ENCODE peak calls at places on chromosome 15, in four cellular contexts. L is MM.1S, K is PC-3, Z is GM23248. P is an unnamed sample.

GRCh38 chr15:77024273-77025065 is 29.5 kb downstream of the PSTPIP1 start:
- DNase-seq in Z (peak; percentile 63), K (peak; percentile 71), L (peak; percentile 61), P (no peak)

GRCh38 chr15:44066211-44066827 is 128.8 kb downstream of the FRMD5 start:
- DNase-seq in K (peak; percentile 86), Z (peak; percentile 82), L (peak; percentile 80), P (no peak)

GRCh38 chr15:95113041-95113440 is 881.7 kb downstream of the MCTP2 start:
- DNase-seq in L (no peak), Z (no peak), K (no peak), P (no peak)

GRCh38 chr15:84752700-84753099 is 4.3 kb downstream of the ZNF592 start:
- DNase-seq in K (peak; percentile 51), Z (peak; percentile 68), L (no peak), P (peak; percentile 36)

GRCh38 chr15:80567721-80568157 is 127.4 kb upstream of the ABHD17C start:
- DNase-seq in K (peak; percentile 82), Z (peak; percentile 86), L (peak; percentile 52), P (peak; percentile 76)

GRCh38 chr15:100831466-100831865 is 48.2 kb upstream of the ALDH1A3 start:
- DNase-seq in L (no peak), K (no peak), Z (no peak), P (no peak)

GRCh38 chr15:66908503-66909095 is 156.8 kb upstream of the SMAD3 start:
- DNase-seq in K (no peak), Z (peak; percentile 38), L (no peak), P (no peak)

GRCh38 chr15:85164841-85165466 is 183.3 kb downstream of the PDE8A start:
- DNase-seq in K (peak; percentile 26), L (no peak), Z (no peak), P (no peak)

GRCh38 chr15:58447244-58448010 is 15.6 kb downstream of the LIPC start:
- DNase-seq in L (no peak), K (peak; percentile 21), Z (peak; percentile 75), P (peak; percentile 97)

GRCh38 chr15:92665100-92665555 is 9.6 kb upstream of the FAM174B start:
- DNase-seq in L (peak; percentile 87), K (no peak), Z (peak; percentile 39), P (no peak)

GRCh38 chr15:67186226-67186649 is 68.2 kb downstream of the AAGAB start:
- DNase-seq in L (no peak), Z (peak; percentile 50), K (no peak), P (no peak)

GRCh38 chr15:68795298-68795848 is 25.3 kb downstream of the ANP32A start:
- DNase-seq in L (peak; percentile 68), K (no peak), Z (peak; percentile 94), P (peak; percentile 74)

GRCh38 chr15:31091531-31091930 is 10.0 kb downstream of the TRPM1 start:
- DNase-seq in Z (peak; percentile 45), K (peak; percentile 29), L (no peak), P (peak; percentile 78)

GRCh38 chr15:77591960-77592613 is 40.6 kb downstream of the LINGO1 start:
- DNase-seq in L (no peak), Z (no peak), K (no peak), P (no peak)

GRCh38 chr15:38651328-38652038 is 86.9 kb upstream of the RASGRP1 start:
- DNase-seq in K (no peak), L (no peak), Z (no peak), P (no peak)

GRCh38 chr15:49187537-49188245 is 17.6 kb downstream of the GALK2 start:
- DNase-seq in K (peak; percentile 26), L (no peak), Z (peak; percentile 67), P (peak; percentile 23)

GRCh38 chr15:87850916-87851315 is 405.6 kb downstream of the NTRK3 start:
- DNase-seq in K (no peak), L (no peak), Z (no peak), P (peak; percentile 83)

GRCh38 chr15:78995921-78996780 is 51.3 kb upstream of the CTSH start:
- DNase-seq in L (no peak), K (no peak), Z (no peak), P (no peak)

GRCh38 chr15:20356444-20357138 is 185.0 kb downstream of the GOLGA6L6 start:
- DNase-seq in K (peak; percentile 91), L (peak; percentile 83), Z (peak; percentile 50), P (no peak)

GRCh38 chr15:63353887-63354286 is 27.8 kb downstream of the CA12 start:
- DNase-seq in K (no peak), L (no peak), Z (no peak), P (no peak)

GRCh38 chr15:48696627-48697312 is 51.3 kb upstream of the FBN1 start:
- DNase-seq in K (peak; percentile 34), L (no peak), Z (peak; percentile 63), P (peak; percentile 35)

GRCh38 chr15:40075298-40076044 is 33.2 kb downstream of the BMF start:
- DNase-seq in Z (no peak), L (no peak), K (peak; percentile 13), P (no peak)

GRCh38 chr15:62063851-62064635 is 2.7 kb upstream of the C2CD4A start:
- DNase-seq in L (no peak), Z (peak; percentile 26), K (peak; percentile 55), P (no peak)

GRCh38 chr15:31379042-31379441 is 52.4 kb downstream of the KLF13 start:
- DNase-seq in K (no peak), Z (no peak), L (no peak), P (no peak)

GRCh38 chr15:51104512-51104911 is 9.8 kb upstream of the TNFAIP8L3 start:
- DNase-seq in L (no peak), Z (peak; percentile 80), K (no peak), P (peak; percentile 55)

GRCh38 chr15:40793216-40793989 is 13.5 kb upstream of the ZFYVE19 start:
- DNase-seq in Z (peak; percentile 93), K (peak; percentile 98), L (no peak), P (peak; percentile 94)

GRCh38 chr15:90869601-90870353 is 1.4 kb downstream of the FURIN start:
- DNase-seq in K (peak; percentile 90), L (no peak), Z (peak; percentile 85), P (peak; percentile 92)

GRCh38 chr15:90062729-90063684 is 39.3 kb downstream of the IDH2 start:
- DNase-seq in L (no peak), K (no peak), Z (no peak), P (no peak)

GRCh38 chr15:34618073-34618472 is 34.6 kb upstream of the GOLGA8B start:
- DNase-seq in K (no peak), Z (no peak), L (no peak), P (no peak)

GRCh38 chr15:48190932-48191573 is 412 bp upstream of the CTXN2 start:
- DNase-seq in K (peak; percentile 63), L (peak; percentile 57), Z (peak; percentile 66), P (peak; percentile 51)

GRCh38 chr15:77419050-77419835 is 661 bp downstream of the PEAK1 start:
- DNase-seq in K (peak; percentile 19), Z (peak; percentile 69), L (peak; percentile 34), P (peak; percentile 71)

GRCh38 chr15:52180196-52180835 is 10.9 kb downstream of the GNB5 start:
- DNase-seq in Z (peak; percentile 7), L (peak; percentile 62), K (no peak), P (no peak)

GRCh38 chr15:78461171-78461881 is 23.3 kb downstream of the IREB2 start:
- DNase-seq in L (no peak), K (peak; percentile 7), Z (no peak), P (no peak)

GRCh38 chr15:78315686-78316085 is 16.3 kb upstream of the SKIC8 start:
- DNase-seq in L (no peak), Z (no peak), K (peak; percentile 16), P (no peak)

GRCh38 chr15:98735304-98735703 is 87.0 kb downstream of the IGF1R start:
- DNase-seq in K (no peak), L (no peak), Z (no peak), P (no peak)

GRCh38 chr15:98734472-98735284 is 86.3 kb downstream of the IGF1R start:
- DNase-seq in L (no peak), Z (peak; percentile 63), K (no peak), P (no peak)

GRCh38 chr15:98730860-98731711 is 82.7 kb downstream of the IGF1R start:
- DNase-seq in Z (no peak), K (no peak), L (no peak), P (no peak)

GRCh38 chr15:98731712-98732450 is 83.5 kb downstream of the IGF1R start:
- DNase-seq in K (no peak), Z (no peak), L (no peak), P (no peak)

GRCh38 chr15:98733098-98733497 is 84.8 kb downstream of the IGF1R start:
- DNase-seq in K (no peak), Z (no peak), L (no peak), P (no peak)
- H3K27ac ChIP-seq in K (no peak overlapping the region), Z (no peak overlapping the region), L (no peak overlapping the region), P (no peak overlapping the region)

GRCh38 chr15:25240461-25241021 is 198.3 kb downstream of the UBE3A start:
- DNase-seq in Z (no peak), K (no peak), L (no peak), P (no peak)
- H3K9me3 ChIP-seq in Z (no peaks in the 10 kb centered on the region), K (peaks cover 2% of the 10 kb centered on the region), L (no peaks in the 10 kb centered on the region), P (peaks cover 33% of the 10 kb centered on the region)

DNA sequence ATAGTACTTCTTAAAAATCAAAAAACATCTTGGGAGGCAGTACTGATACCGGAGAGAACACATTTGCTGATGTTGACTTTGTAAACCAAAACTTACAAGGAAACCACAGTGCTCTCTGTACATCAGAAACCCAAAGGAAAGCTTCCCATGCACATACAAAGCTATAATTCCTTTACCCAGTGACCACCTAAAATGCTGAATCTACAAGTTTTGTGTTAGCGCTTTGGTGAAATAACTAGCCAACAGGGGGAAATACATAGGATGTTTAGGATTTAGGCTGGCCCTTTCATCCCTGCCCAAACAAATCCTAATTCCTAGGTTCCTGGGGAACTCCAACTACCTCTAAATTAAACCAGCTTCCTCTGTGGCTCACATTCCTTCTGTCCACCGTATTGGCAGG is 15.3 kb upstream of the SPG21 start:
- DNase-seq in L (no peak), Z (no peak), K (no peak), P (no peak)
- H2AFZ ChIP-seq in L (no peak overlapping the region), Z (no peak overlapping the region), K (no peak overlapping the region), P (no peak overlapping the region)

GRCh38 chr15:70379134-70379533 is 281.4 kb upstream of the TLE3 start:
- DNase-seq in L (no peak), K (no peak), Z (no peak), P (no peak)
- H3K27ac ChIP-seq in L (no peak overlapping the region), K (no peak overlapping the region), Z (no peak overlapping the region), P (no peak overlapping the region)